ENCODE peak calls at places on chromosomes 1 and 21, in eight cellular contexts. S is astrocyte, F is PC-3, Z is IMR-90, A is endothelial cell of umbilical vein, T is fibroblast of lung, U is GM23338, W is OCI-LY7. E is an unnamed sample.

GRCh38 chr1:168116327-168116799 is 20.4 kb downstream of the GPR161 start:
- DNase-seq in S (no peak), F (no peak), Z (no peak), A (no peak), T (no peak), U (no peak), W (no peak), E (peak; percentile 17)

GRCh38 chr1:210332719-210333398 is 4.2 kb downstream of the HHAT start:
- DNase-seq in S (peak; percentile 68), F (peak; percentile 96), Z (no peak), A (no peak), T (peak; percentile 73), U (no peak), W (peak; percentile 91), E (no peak)

GRCh38 chr1:211118407-211119102 is 15.4 kb downstream of the KCNH1 start:
- DNase-seq in S (peak; percentile 58), F (peak; percentile 63), Z (peak; percentile 39), A (no peak), T (peak; percentile 66), U (no peak), W (no peak), E (no peak)

GRCh38 chr1:39959651-39960333 is 4.8 kb downstream of the MFSD2A start:
- DNase-seq in S (no peak), F (no peak), Z (no peak), A (no peak), T (no peak), U (no peak), W (no peak), E (no peak)

GRCh38 chr1:151716771-151717631 is at the start of gene CELF3:
- DNase-seq in S (peak; percentile 6), F (no peak), Z (no peak), A (no peak), T (peak; percentile 25), U (peak; percentile 86), W (no peak), E (peak; percentile 70)

GRCh38 chr1:228332797-228333738 is 73.6 kb downstream of the TRIM11 start:
- DNase-seq in S (no peak), F (no peak), Z (no peak), A (no peak), T (no peak), U (no peak), W (no peak), E (no peak)

GRCh38 chr1:179164494-179164893 is 65.0 kb downstream of the ABL2 start:
- DNase-seq in S (peak; percentile 90), F (peak; percentile 78), Z (peak; percentile 84), A (peak; percentile 52), T (peak; percentile 91), U (peak; percentile 85), W (no peak), E (peak; percentile 35)

GRCh38 chr1:113042336-113043143 is 30.5 kb upstream of the LRIG2 start:
- DNase-seq in S (peak; percentile 88), F (peak; percentile 90), Z (peak; percentile 78), A (peak; percentile 96), T (peak; percentile 89), U (peak; percentile 97), W (peak; percentile 64), E (peak; percentile 83)

GRCh38 chr1:41578712-41579335 is 94.3 kb upstream of the EDN2 start:
- DNase-seq in S (no peak), F (peak; percentile 49), Z (peak; percentile 30), A (peak; percentile 27), T (peak; percentile 14), U (peak; percentile 65), W (peak; percentile 29), E (peak; percentile 60)

GRCh38 chr1:116820362-116820761 is 66.1 kb downstream of the CD2 start:
- DNase-seq in S (peak; percentile 99), F (peak; percentile 45), Z (peak; percentile 80), A (no peak), T (peak; percentile 99), U (no peak), W (no peak), E (no peak)

GRCh38 chr21:29238967-29239289 is 59.8 kb upstream of the BACH1 start:
- DNase-seq in S (peak; percentile 73), F (no peak), Z (peak; percentile 76), A (no peak), T (peak; percentile 78), U (no peak), W (no peak), E (no peak)

DNA sequence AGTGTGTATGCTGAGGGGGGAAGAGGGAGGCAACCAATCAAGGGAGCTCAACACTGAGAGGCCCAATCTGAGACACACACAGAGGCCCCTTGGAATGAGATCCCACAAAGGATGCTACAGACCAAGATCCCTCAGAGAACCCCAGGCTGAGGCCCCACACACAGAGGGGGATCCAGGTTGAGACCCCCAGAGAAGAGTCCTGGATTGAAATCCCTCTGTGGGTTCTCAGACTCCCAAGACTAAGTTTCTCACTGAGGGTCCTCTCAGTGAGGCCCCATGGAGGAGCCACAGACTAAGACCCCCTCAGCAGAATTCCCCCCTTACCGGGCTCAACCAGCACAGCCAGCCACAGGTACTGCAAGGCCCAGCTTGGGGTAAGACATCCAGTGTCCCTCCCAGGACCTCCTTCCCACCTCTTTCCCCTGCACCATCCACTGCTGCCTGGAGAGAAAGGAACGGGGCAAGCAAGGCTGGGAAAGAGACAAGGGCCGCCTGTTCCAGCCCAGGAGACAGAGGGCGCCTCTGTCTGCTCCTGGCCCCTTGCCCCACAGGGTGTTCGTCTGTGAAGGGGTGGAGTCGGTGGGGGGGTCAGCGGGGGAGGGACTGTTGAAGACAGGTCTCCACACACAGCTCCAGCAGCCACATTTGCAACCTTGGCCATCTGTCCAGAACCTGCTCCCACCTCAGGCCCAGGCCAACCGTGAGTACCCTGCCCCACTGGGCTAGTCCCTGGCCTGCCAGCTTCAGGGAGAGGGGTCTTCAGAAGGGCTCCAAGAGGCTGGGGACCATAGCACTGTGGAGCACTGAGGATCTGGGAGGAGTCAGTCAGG is at the start of gene S100A1:
- DNase-seq in S (no peak), F (no peak), Z (no peak), A (no peak), T (no peak), U (no peak), W (no peak), E (no peak)
- H3K4me3 ChIP-seq in S (peak within 1 kb of the TSS; percentile 73), F (peak within 1 kb of the TSS; percentile 84), Z (peak within 1 kb of the TSS; percentile 54), A (peak within 1 kb of the TSS; percentile 57), T (peak within 1 kb of the TSS; percentile 74), U (peak within 1 kb of the TSS; percentile 70), W (peak within 1 kb of the TSS; percentile 26), E (peak within 1 kb of the TSS; percentile 73)

GRCh38 chr1:2158272-2158671 is 36.3 kb downstream of the FAAP20 start:
- DNase-seq in S (no peak), F (no peak), Z (no peak), A (no peak), T (no peak), U (no peak), W (no peak), E (no peak)

GRCh38 chr1:2163205-2163604 is 31.4 kb downstream of the FAAP20 start:
- DNase-seq in S (no peak), F (no peak), Z (no peak), A (no peak), T (no peak), U (no peak), W (no peak), E (no peak)

GRCh38 chr1:2156866-2157265 is 37.7 kb downstream of the FAAP20 start:
- DNase-seq in S (no peak), F (no peak), Z (no peak), A (no peak), T (no peak), U (no peak), W (no peak), E (no peak)

GRCh38 chr1:2159124-2159523 is 35.4 kb downstream of the FAAP20 start:
- DNase-seq in S (no peak), F (no peak), Z (no peak), A (no peak), T (no peak), U (no peak), W (no peak), E (no peak)

GRCh38 chr1:2160691-2161320 is 33.8 kb downstream of the FAAP20 start:
- DNase-seq in S (no peak), F (no peak), Z (no peak), A (no peak), T (no peak), U (no peak), W (no peak), E (no peak)
- H2AFZ ChIP-seq in S (no peak overlapping the region), F (no peak overlapping the region), Z (peak overlapping the region; percentile 14), A (no peak overlapping the region), T (no peak overlapping the region), U (no peak overlapping the region), W (no peak overlapping the region), E (no peak overlapping the region)

DNA sequence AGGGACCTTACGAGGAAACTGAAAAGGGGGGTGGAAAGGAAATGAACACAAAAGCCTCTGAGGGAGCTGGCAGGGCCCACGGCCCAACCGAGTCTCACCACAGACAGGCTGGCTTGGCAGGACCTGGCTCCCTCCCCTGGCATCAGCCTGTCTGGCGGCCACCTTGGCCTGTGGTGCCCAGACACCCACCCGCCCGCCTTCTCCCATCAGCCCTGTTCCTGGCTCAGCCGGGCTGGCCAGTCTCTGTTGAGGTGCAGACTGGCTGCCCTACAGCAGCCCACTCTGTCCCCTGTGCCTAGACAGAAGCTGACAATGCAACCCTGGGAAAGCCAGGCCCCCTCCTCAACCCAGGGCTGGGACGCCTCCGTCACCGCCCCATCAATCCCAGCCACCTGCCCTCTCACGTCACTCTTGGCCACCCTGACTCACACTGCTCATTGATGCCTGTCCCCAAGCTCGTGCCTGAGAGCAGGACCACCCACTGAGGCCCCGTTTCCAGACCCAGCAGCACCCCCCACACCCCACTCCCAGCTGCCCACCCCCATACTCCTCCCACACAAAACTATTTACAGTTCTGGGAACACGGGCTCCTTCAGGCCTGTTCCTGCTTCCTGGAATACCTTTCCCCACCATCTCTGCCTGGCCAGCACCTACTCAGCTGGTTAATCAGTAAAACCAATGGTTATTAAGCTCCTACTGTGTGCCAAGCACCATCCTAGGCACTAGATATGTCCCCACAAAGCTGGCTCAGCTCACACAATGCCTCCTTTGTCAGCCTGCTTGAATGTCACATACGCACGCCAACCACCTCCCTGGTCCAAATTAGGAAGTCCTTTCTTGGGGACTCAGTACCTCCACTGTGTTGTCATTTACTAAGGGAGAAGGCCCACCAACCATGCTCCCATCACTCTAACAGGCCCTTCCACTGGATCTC is 22.7 kb downstream of the SDC3 start:
- DNase-seq in S (no peak), F (no peak), Z (no peak), A (no peak), T (no peak), U (no peak), W (no peak), E (no peak)
- H3K4me1 ChIP-seq in S (peaks cover 40% of the 10 kb centered on the region), F (no peaks in the 10 kb centered on the region), Z (peaks cover 31% of the 10 kb centered on the region), A (no peaks in the 10 kb centered on the region), T (peaks cover 16% of the 10 kb centered on the region), U (peaks cover 15% of the 10 kb centered on the region), W (peaks cover 7% of the 10 kb centered on the region), E (peaks cover 34% of the 10 kb centered on the region)

GRCh38 chr1:193275773-193276172 is 89.4 kb upstream of the B3GALT2 start:
- DNase-seq in S (no peak), F (no peak), Z (no peak), A (no peak), T (no peak), U (peak; percentile 73), W (no peak), E (peak; percentile 45)

GRCh38 chr1:193284219-193284618 is 97.8 kb upstream of the B3GALT2 start:
- DNase-seq in S (no peak), F (no peak), Z (no peak), A (no peak), T (no peak), U (no peak), W (no peak), E (no peak)

GRCh38 chr1:193281894-193282293 is 95.5 kb upstream of the B3GALT2 start:
- DNase-seq in S (no peak), F (no peak), Z (no peak), A (no peak), T (no peak), U (no peak), W (no peak), E (no peak)

GRCh38 chr1:193283026-193283425 is 96.6 kb upstream of the B3GALT2 start:
- DNase-seq in S (peak; percentile 49), F (no peak), Z (peak; percentile 65), A (no peak), T (peak; percentile 65), U (peak; percentile 50), W (no peak), E (no peak)

GRCh38 chr1:193278968-193279367 is 92.6 kb upstream of the B3GALT2 start:
- DNase-seq in S (no peak), F (no peak), Z (no peak), A (no peak), T (no peak), U (no peak), W (no peak), E (no peak)
- H3K4me3 ChIP-seq in S (no peak overlapping the region), F (no peak overlapping the region), Z (no peak overlapping the region), A (no peak overlapping the region), T (no peak overlapping the region), U (no peak overlapping the region), W (no peak overlapping the region), E (no peak overlapping the region)

E was measured in Karpas-422.